ENCODE peak calls at places on chromosomes 12 and 14, in five cellular contexts. One of them, this sample, is unnamed.

GRCh38 chr12:23862746-23863145 is 86.7 kb downstream of the SOX5 start:
- DNase-seq in spleen: no peak
- DNase-seq in body of pancreas: no peak
- DNase-seq in heart left ventricle: no peak
- DNase-seq in tibial nerve: no peak
- DNase-seq in this sample: no peak

GRCh38 chr12:49674318-49674985 is 32.8 kb downstream of the FMNL3 start:
- DNase-seq in spleen: no peak
- DNase-seq in body of pancreas: no peak
- DNase-seq in heart left ventricle: peak
- DNase-seq in tibial nerve: no peak
- DNase-seq in this sample: no peak

GRCh38 chr12:94596596-94596995 is 53.8 kb downstream of the TMCC3 start:
- DNase-seq in spleen: no peak
- DNase-seq in body of pancreas: peak
- DNase-seq in heart left ventricle: no peak
- DNase-seq in tibial nerve: no peak
- DNase-seq in this sample: no peak

GRCh38 chr12:52798671-52799497 is 3.0 kb upstream of the KRT3 start:
- DNase-seq in spleen: peak
- DNase-seq in body of pancreas: no peak
- DNase-seq in heart left ventricle: no peak
- DNase-seq in tibial nerve: no peak
- DNase-seq in this sample: no peak

GRCh38 chr12:9793774-9794395 is 33.2 kb upstream of the CD69 start:
- DNase-seq in spleen: no peak
- DNase-seq in body of pancreas: no peak
- DNase-seq in heart left ventricle: no peak
- DNase-seq in tibial nerve: no peak
- DNase-seq in this sample: no peak

GRCh38 chr12:102816816-102817434 is 100.1 kb downstream of the PAH start:
- DNase-seq in spleen: no peak
- DNase-seq in body of pancreas: no peak
- DNase-seq in heart left ventricle: no peak
- DNase-seq in tibial nerve: no peak
- DNase-seq in this sample: no peak

GRCh38 chr14:40697221-40697620 is 909.5 kb upstream of the LRFN5 start:
- DNase-seq in spleen: no peak
- DNase-seq in body of pancreas: no peak
- DNase-seq in heart left ventricle: no peak
- DNase-seq in tibial nerve: no peak
- DNase-seq in this sample: no peak

GRCh38 chr12:130043685-130044421 is 118.4 kb upstream of the FZD10 start:
- DNase-seq in spleen: peak
- DNase-seq in body of pancreas: no peak
- DNase-seq in heart left ventricle: no peak
- DNase-seq in tibial nerve: no peak
- DNase-seq in this sample: no peak

GRCh38 chr12:52366738-52367485 is at the start of gene KRT85:
- DNase-seq in spleen: peak
- DNase-seq in body of pancreas: no peak
- DNase-seq in heart left ventricle: no peak
- DNase-seq in tibial nerve: no peak
- DNase-seq in this sample: no peak

GRCh38 chr14:95519699-95520098 is 3.2 kb upstream of the SYNE3 start:
- DNase-seq in spleen: peak
- DNase-seq in body of pancreas: peak
- DNase-seq in heart left ventricle: peak
- DNase-seq in tibial nerve: peak
- DNase-seq in this sample: peak

GRCh38 chr14:28766505-28767238 is at the start of gene FOXG1:
- DNase-seq in spleen: no peak
- DNase-seq in body of pancreas: no peak
- DNase-seq in heart left ventricle: no peak
- DNase-seq in tibial nerve: no peak
- DNase-seq in this sample: no peak

GRCh38 chr14:60977848-60978247 is 3.0 kb downstream of the TRMT5 start:
- DNase-seq in spleen: no peak
- DNase-seq in body of pancreas: no peak
- DNase-seq in heart left ventricle: no peak
- DNase-seq in tibial nerve: no peak
- DNase-seq in this sample: no peak

GRCh38 chr14:60981626-60982455 is 796 bp downstream of the SLC38A6 start:
- DNase-seq in spleen: no peak
- DNase-seq in body of pancreas: peak
- DNase-seq in heart left ventricle: no peak
- DNase-seq in tibial nerve: no peak
- DNase-seq in this sample: no peak

GRCh38 chr14:60986500-60986899 is 5.5 kb downstream of the SLC38A6 start:
- DNase-seq in spleen: no peak
- DNase-seq in body of pancreas: no peak
- DNase-seq in heart left ventricle: no peak
- DNase-seq in tibial nerve: no peak
- DNase-seq in this sample: no peak

GRCh38 chr14:60984225-60984624 is 3.2 kb downstream of the SLC38A6 start:
- DNase-seq in spleen: no peak
- DNase-seq in body of pancreas: no peak
- DNase-seq in heart left ventricle: no peak
- DNase-seq in tibial nerve: no peak
- DNase-seq in this sample: no peak

DNA sequence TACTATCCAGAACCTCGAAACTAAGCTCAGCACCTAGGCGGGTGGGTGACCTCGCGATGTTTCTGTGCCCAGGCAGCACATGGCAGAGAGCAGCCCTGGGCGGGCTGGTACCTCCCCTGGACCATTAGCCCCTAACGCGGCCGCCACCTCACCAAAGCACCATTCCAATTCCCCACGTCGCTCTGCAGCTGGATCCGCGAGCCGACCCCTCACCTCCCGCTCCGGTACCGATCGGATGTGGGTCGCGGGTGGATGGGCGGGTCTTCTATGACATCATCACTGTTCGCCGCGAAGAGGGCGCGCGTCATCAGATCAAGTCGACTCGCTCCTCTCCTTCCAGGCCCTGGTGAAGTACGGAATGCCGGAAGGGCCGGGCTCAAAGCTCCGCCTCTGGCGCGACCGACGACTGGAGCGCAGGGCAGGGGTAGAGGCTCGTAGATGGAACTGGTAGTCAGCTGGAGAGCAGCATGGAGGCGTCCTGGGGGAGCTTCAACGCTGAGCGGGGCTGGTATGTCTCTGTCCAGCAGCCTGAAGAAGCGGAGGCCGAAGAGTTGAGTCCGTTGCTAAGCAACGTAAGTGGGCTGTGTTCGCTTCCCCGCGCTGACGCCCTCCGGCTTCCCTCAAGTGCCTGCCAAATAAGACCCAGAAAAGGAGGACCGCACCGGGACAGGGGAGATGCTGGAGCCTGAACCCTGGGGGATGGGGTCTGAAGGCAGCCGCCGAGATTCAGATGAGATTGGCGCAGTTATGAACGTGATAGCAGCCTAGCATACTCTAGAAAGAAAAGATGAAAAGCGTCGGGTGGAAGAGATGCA is at the start of the genes SLC38A6 and TRMT5:
- DNase-seq in spleen: peak
- DNase-seq in body of pancreas: peak
- DNase-seq in heart left ventricle: peak
- DNase-seq in tibial nerve: peak
- DNase-seq in this sample: peak
- TF ChIP-seq POLR2A in spleen: no peak
- TF ChIP-seq POLR2A in body of pancreas: no peak
- TF ChIP-seq POLR2A in heart left ventricle: peak
- TF ChIP-seq POLR2A in tibial nerve: no peak
- TF ChIP-seq POLR2A in this sample: no peak

GRCh38 chr12:68534108-68534507 is 76.6 kb upstream of the RAP1B start:
- DNase-seq in spleen: no peak
- DNase-seq in body of pancreas: no peak
- DNase-seq in heart left ventricle: no peak
- DNase-seq in tibial nerve: no peak
- DNase-seq in this sample: no peak

GRCh38 chr12:68537571-68537970 is 73.1 kb upstream of the RAP1B start:
- DNase-seq in spleen: no peak
- DNase-seq in body of pancreas: no peak
- DNase-seq in heart left ventricle: no peak
- DNase-seq in tibial nerve: no peak
- DNase-seq in this sample: no peak

GRCh38 chr12:68539615-68539952 is 71.1 kb upstream of the RAP1B start:
- DNase-seq in spleen: no peak
- DNase-seq in body of pancreas: no peak
- DNase-seq in heart left ventricle: no peak
- DNase-seq in tibial nerve: no peak
- DNase-seq in this sample: no peak

GRCh38 chr12:68536885-68537284 is 73.8 kb upstream of the RAP1B start:
- DNase-seq in spleen: no peak
- DNase-seq in body of pancreas: no peak
- DNase-seq in heart left ventricle: no peak
- DNase-seq in tibial nerve: no peak
- DNase-seq in this sample: no peak

GRCh38 chr12:68538722-68539614 is 71.7 kb upstream of the RAP1B start:
- DNase-seq in spleen: no peak
- DNase-seq in body of pancreas: peak
- DNase-seq in heart left ventricle: peak
- DNase-seq in tibial nerve: peak
- DNase-seq in this sample: no peak
- H3K4me3 ChIP-seq in spleen: peak
- H3K4me3 ChIP-seq in body of pancreas: no peak
- H3K4me3 ChIP-seq in heart left ventricle: peak
- H3K4me3 ChIP-seq in tibial nerve: peak
- H3K4me3 ChIP-seq in this sample: no peak

GRCh38 chr14:81594012-81594411 is 60.4 kb upstream of the SEL1L start:
- DNase-seq in spleen: no peak
- DNase-seq in body of pancreas: peak
- DNase-seq in heart left ventricle: peak
- DNase-seq in tibial nerve: peak
- DNase-seq in this sample: no peak
- TF ChIP-seq POLR2A in spleen: no peak
- TF ChIP-seq POLR2A in body of pancreas: no peak
- TF ChIP-seq POLR2A in heart left ventricle: no peak
- TF ChIP-seq POLR2A in tibial nerve: no peak
- TF ChIP-seq POLR2A in this sample: no peak

DNA sequence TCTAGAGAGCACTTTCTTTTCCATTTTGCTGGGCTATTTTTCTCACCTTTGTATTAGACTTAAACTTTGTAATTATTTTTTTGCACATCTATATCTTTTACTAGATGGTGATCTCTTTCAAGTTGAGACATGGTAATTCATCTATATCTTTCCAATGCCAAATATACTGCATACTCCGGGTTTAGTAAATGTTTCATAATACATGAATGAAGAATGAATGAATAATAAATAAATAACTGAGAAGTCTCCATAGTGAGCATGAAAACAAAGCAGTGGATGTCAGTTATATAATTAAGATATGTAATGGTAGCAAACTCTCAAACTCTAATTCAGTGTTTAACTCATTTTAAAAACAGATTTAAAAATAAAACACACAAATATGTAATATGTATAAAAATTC is 342.5 kb upstream of the KITLG start:
- DNase-seq in spleen: no peak
- DNase-seq in body of pancreas: no peak
- DNase-seq in heart left ventricle: no peak
- DNase-seq in tibial nerve: no peak
- DNase-seq in this sample: no peak
- H3K4me3 ChIP-seq in spleen: no peak
- H3K4me3 ChIP-seq in body of pancreas: no peak
- H3K4me3 ChIP-seq in heart left ventricle: no peak
- H3K4me3 ChIP-seq in tibial nerve: no peak
- H3K4me3 ChIP-seq in this sample: no peak

GRCh38 chr12:89351489-89352241 is 636 bp downstream of the DUSP6 start:
- DNase-seq in spleen: peak
- DNase-seq in body of pancreas: peak
- DNase-seq in heart left ventricle: peak
- DNase-seq in tibial nerve: no peak
- DNase-seq in this sample: no peak

GRCh38 chr12:89350260-89350659 is 2.0 kb downstream of the DUSP6 start:
- DNase-seq in spleen: no peak
- DNase-seq in body of pancreas: no peak
- DNase-seq in heart left ventricle: no peak
- DNase-seq in tibial nerve: no peak
- DNase-seq in this sample: no peak

GRCh38 chr12:89349814-89350213 is 2.5 kb downstream of the DUSP6 start:
- DNase-seq in spleen: no peak
- DNase-seq in body of pancreas: peak
- DNase-seq in heart left ventricle: peak
- DNase-seq in tibial nerve: no peak
- DNase-seq in this sample: peak

GRCh38 chr12:89352242-89352491 is 134 bp downstream of the DUSP6 start:
- DNase-seq in spleen: no peak
- DNase-seq in body of pancreas: no peak
- DNase-seq in heart left ventricle: no peak
- DNase-seq in tibial nerve: no peak
- DNase-seq in this sample: no peak

DNA sequence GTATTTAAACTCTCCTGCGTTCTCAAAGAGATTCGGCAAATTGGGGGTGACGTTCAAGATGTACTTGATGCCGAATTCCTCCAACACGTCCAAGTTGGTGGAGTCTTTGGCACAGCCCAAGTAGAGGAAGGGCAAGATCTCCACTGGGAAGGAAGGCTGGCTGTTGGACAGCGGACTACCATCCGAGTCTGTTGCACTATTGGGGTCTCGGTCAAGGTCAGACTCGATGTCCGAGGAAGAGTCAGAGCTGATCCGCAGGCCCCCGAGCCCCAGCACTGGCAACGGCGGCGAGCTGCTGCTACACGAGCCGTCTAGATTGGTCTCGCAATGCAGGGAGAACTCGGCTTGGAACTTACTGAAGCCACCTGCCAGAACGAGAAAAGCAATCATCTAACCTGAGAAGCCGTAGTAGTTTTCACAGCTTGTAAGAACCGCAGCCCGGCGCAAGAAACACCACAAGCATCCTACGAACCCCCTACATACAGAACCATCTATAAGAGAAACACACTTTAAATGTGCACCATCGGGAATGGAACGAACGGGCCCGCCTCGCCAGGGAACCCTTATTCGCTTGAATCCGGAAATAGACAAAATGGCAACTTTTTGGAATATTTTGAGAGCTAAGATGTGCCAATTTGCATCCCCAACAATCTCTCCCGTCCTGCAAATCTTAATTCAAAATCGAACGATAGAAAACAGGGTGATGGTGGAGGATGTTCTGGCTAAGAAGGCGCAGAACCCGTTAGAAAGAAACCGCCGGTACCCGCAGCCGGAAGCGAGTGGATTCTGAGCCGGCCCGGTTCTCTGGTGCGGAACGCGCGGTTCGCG is 1.4 kb downstream of the DUSP6 start:
- DNase-seq in spleen: peak
- DNase-seq in body of pancreas: peak
- DNase-seq in heart left ventricle: peak
- DNase-seq in tibial nerve: no peak
- DNase-seq in this sample: no peak
- TF ChIP-seq POLR2A in spleen: no peak
- TF ChIP-seq POLR2A in body of pancreas: no peak
- TF ChIP-seq POLR2A in heart left ventricle: no peak
- TF ChIP-seq POLR2A in tibial nerve: no peak
- TF ChIP-seq POLR2A in this sample: no peak

This sample was measured in lower leg skin.